ENCODE peak calls at places on chromosomes 7 and 10, in four cellular contexts. F is Panc1, P is left ventricle myocardium inferior, C is right lobe of liver. Q is an unnamed sample.
A peak's percentile ranks its signal among the peaks of the same experiment; 100 is the strongest.

GRCh38 chr7:73905360-73905759 is 44.4 kb downstream of the TMEM270 start:
- DNase-seq in F (no peak), P (no peak), C (no peak), Q (no peak)

GRCh38 chr10:77669892-77670291 is 32.3 kb upstream of the KCNMA1 start:
- DNase-seq in F (no peak), P (no peak), C (no peak), Q (no peak)

GRCh38 chr7:96212474-96212873 is 109.4 kb downstream of the SLC25A13 start:
- DNase-seq in F (no peak), P (no peak), C (no peak), Q (no peak)

GRCh38 chr10:124706876-124707516 is 37.2 kb downstream of the FAM53B start:
- DNase-seq in F (no peak), P (no peak), C (no peak), Q (no peak)

GRCh38 chr10:62454696-62455451 is 80.7 kb downstream of the ZNF365 start:
- DNase-seq in F (no peak), P (peak; percentile 34), C (no peak), Q (peak; percentile 66)

GRCh38 chr7:157466473-157467261 is 129.9 kb downstream of the DNAJB6 start:
- DNase-seq in F (no peak), P (no peak), C (no peak), Q (no peak)

GRCh38 chr10:14093735-14094484 is 236.8 kb downstream of the FRMD4A start:
- DNase-seq in F (peak; percentile 15), P (no peak), C (no peak), Q (peak; percentile 30)

GRCh38 chr7:40649247-40649646 is 514.4 kb downstream of the SUGCT start:
- DNase-seq in F (no peak), P (no peak), C (no peak), Q (no peak)

GRCh38 chr10:87866575-87866974 is 3.1 kb downstream of the PTEN start:
- DNase-seq in F (no peak), P (no peak), C (no peak), Q (no peak)
- H3K27ac ChIP-seq in F (peak overlapping the region; percentile 81), P (peak overlapping the region; percentile 100), C (peak overlapping the region; percentile 97), Q (no peak overlapping the region)

GRCh38 chr7:139422126-139422525 is 61.3 kb downstream of the KLRG2 start:
- DNase-seq in F (no peak), P (no peak), C (no peak), Q (no peak)
- H3K27ac ChIP-seq in F (no peak overlapping the region), P (peak overlapping the region; percentile 10), C (no peak overlapping the region), Q (no peak overlapping the region)

GRCh38 chr7:37410305-37411209 is 38.1 kb downstream of the ELMO1 start:
- DNase-seq in F (no peak), P (no peak), C (no peak), Q (no peak)
- H3K27ac ChIP-seq in F (no peak overlapping the region), P (peak overlapping the region; percentile 37), C (peak overlapping the region; percentile 89), Q (no peak overlapping the region)

DNA sequence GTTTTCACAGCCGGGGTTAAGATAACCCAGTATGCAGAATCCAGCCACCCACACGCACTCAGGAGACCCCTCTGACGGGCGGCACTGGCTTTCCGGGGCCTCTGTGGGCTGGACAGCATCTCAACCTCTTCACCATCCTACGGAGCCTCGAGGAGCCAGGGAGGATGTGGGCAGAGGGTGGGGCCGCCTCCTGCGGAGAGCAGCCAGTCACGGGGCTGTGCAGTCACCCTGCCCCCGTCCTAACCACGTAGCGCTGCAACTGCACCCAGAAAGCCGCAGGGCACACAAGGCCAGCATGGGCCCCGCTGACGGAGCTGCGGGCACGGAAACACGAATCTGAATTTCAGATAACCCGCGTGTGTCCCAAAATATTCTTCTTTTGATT is 270.3 kb downstream of the ELFN1 start:
- DNase-seq in F (no peak), P (peak; percentile 64), C (peak; percentile 75), Q (no peak)
- H3K27ac ChIP-seq in F (no peak overlapping the region), P (no peak overlapping the region), C (no peak overlapping the region), Q (peak overlapping the region; percentile 57)

GRCh38 chr7:44268671-44269070 is 56.7 kb downstream of the CAMK2B start:
- DNase-seq in F (no peak), P (no peak), C (no peak), Q (no peak)
- H3K27ac ChIP-seq in F (no peak overlapping the region), P (peak overlapping the region; percentile 39), C (no peak overlapping the region), Q (peak overlapping the region; percentile 4)

GRCh38 chr10:78763651-78764395 is 304.9 kb upstream of the ZMIZ1 start:
- DNase-seq in F (no peak), P (peak; percentile 47), C (no peak), Q (no peak)
- H3K27ac ChIP-seq in F (no peak overlapping the region), P (peak overlapping the region; percentile 61), C (no peak overlapping the region), Q (no peak overlapping the region)

DNA sequence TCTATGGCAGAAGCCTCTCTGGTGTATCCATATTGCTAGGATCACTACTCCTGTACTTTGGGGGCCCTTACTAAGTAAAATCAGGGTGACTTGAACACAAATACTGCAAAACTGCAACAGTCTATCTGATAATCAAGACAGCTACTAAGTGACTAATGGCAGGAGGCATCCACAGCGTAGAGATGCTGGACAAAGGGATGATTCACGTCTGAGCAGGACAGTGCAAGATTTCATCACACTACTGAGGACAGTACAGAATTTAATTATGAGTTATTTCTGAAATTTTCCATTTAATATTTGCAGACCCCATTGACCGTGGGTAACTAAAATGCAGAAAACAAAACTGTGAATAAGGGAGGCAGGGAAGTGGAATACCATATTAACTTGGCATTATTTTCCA is 10.4 kb downstream of the CUL2 start:
- DNase-seq in F (no peak), P (no peak), C (no peak), Q (peak; percentile 50)
- H3K27ac ChIP-seq in F (no peak overlapping the region), P (no peak overlapping the region), C (no peak overlapping the region), Q (no peak overlapping the region)

GRCh38 chr7:150736864-150737263 is 354 bp upstream of the GIMAP5 start:
- DNase-seq in F (no peak), P (no peak), C (no peak), Q (no peak)
- H3K27ac ChIP-seq in F (no peak overlapping the region), P (peak overlapping the region; percentile 85), C (peak overlapping the region; percentile 63), Q (no peak overlapping the region)